ENCODE peak calls at places on chromosomes 7 and 10, in nine cellular contexts. L is cardiac fibroblast; U is GM03348; O is kidney epithelial cell; M is activated naive CD4-positive, alpha-beta T cell; Z is activated CD4-positive, alpha-beta T cell treated with anti-CD3 and anti-CD28 coated beads for 4 hours; H is cardiac muscle cell; I is germinal center; P is pons. R is an unnamed sample.

GRCh38 chr7:112421666-112422486 is 28.4 kb upstream of the IFRD1 start:
- DNase-seq in O (no peak), Z (no peak), H (no peak), M (no peak), I (no peak), P (peak), L (peak), U (no peak), R (no peak)

GRCh38 chr7:116772423-116772852 is 89.9 kb upstream of the CAPZA2 start:
- DNase-seq in M (no peak), U (peak), Z (no peak), L (peak), P (no peak), H (no peak), I (no peak), O (peak), R (no peak)

GRCh38 chr10:71252195-71252594 is 39.8 kb downstream of the UNC5B start:
- DNase-seq in H (no peak), I (no peak), U (no peak), O (no peak), Z (no peak), P (no peak), L (no peak), M (no peak), R (no peak)

GRCh38 chr7:129188892-129189660 is 643 bp downstream of the SMO start:
- DNase-seq in I (no peak), L (no peak), U (peak), P (no peak), H (peak), M (no peak), Z (no peak), O (no peak), R (no peak)

GRCh38 chr7:71988176-71988575 is 424.0 kb downstream of the CALN1 start:
- DNase-seq in I (no peak), P (no peak), Z (no peak), H (no peak), U (no peak), L (no peak), O (no peak), M (no peak), R (no peak)

GRCh38 chr10:94232711-94233383 is 129.9 kb downstream of the NOC3L start:
- DNase-seq in O (no peak), U (no peak), P (no peak), I (no peak), L (peak), H (no peak), M (no peak), Z (no peak), R (no peak)

GRCh38 chr10:36336315-36336714 is 694.2 kb upstream of the FZD8 start:
- DNase-seq in L (peak), M (no peak), H (no peak), O (no peak), U (peak), I (no peak), P (no peak), Z (no peak), R (no peak)

GRCh38 chr10:35040761-35041501 is 49.2 kb downstream of the CUL2 start:
- DNase-seq in M (no peak), L (peak), H (no peak), O (no peak), P (no peak), I (no peak), U (peak), Z (no peak), R (no peak)

GRCh38 chr7:261341-262250 is 28.4 kb upstream of the FOXL3 start:
- DNase-seq in L (no peak), O (no peak), Z (no peak), H (no peak), P (no peak), I (no peak), U (no peak), M (no peak), R (no peak)

GRCh38 chr10:123142701-123143161 is 5.2 kb upstream of the HMX2 start:
- DNase-seq in Z (no peak), P (no peak), M (no peak), O (no peak), H (no peak), U (no peak), I (no peak), L (no peak), R (no peak)

GRCh38 chr7:154863766-154864530 is 139.0 kb downstream of the PAXIP1 start:
- DNase-seq in H (no peak), Z (no peak), M (no peak), O (no peak), L (no peak), U (no peak), P (no peak), I (no peak), R (no peak)

GRCh38 chr7:3217166-3217565 is 83.9 kb upstream of the SDK1 start:
- DNase-seq in I (no peak), L (peak), O (no peak), H (peak), U (no peak), Z (no peak), M (no peak), P (no peak), R (peak)

GRCh38 chr10:13758302-13758701 is 171.5 kb downstream of the PRPF18 start:
- DNase-seq in Z (no peak), M (no peak), H (peak), U (peak), L (peak), P (no peak), O (no peak), I (no peak), R (no peak)

GRCh38 chr7:152887779-152888178 is 128.2 kb downstream of the ACTR3B start:
- DNase-seq in H (no peak), O (no peak), U (no peak), I (no peak), Z (no peak), P (no peak), L (no peak), M (no peak), R (no peak)

GRCh38 chr7:44189286-44189992 is at the start of gene GCK:
- DNase-seq in I (no peak), U (no peak), L (no peak), O (no peak), M (no peak), P (no peak), H (peak), Z (no peak), R (no peak)

GRCh38 chr7:108805808-108806397 is 236.2 kb downstream of the DNAJB9 start:
- DNase-seq in P (peak), M (no peak), Z (no peak), U (peak), L (peak), I (peak), H (no peak), O (no peak), R (no peak)

GRCh38 chr7:130380861-130381455 is 664 bp downstream of the CPA1 start:
- DNase-seq in M (no peak), L (no peak), U (no peak), P (no peak), O (no peak), H (no peak), Z (no peak), I (no peak), R (no peak)

GRCh38 chr7:144050093-144050492 is 1.3 kb downstream of the OR2A5 start:
- DNase-seq in Z (no peak), P (no peak), I (no peak), U (no peak), O (no peak), H (no peak), M (no peak), L (no peak), R (no peak)

GRCh38 chr7:15783971-15784693 is 97.6 kb upstream of the MEOX2 start:
- DNase-seq in I (no peak), U (no peak), L (no peak), O (no peak), P (peak), Z (no peak), M (no peak), H (peak), R (no peak)

GRCh38 chr10:12839941-12840611 is 161.4 kb downstream of the CCDC3 start:
- DNase-seq in L (no peak), I (no peak), O (no peak), H (no peak), Z (no peak), M (no peak), U (no peak), P (no peak), R (no peak)

GRCh38 chr7:19051767-19052375 is 65.6 kb downstream of the TWIST1 start:
- DNase-seq in Z (no peak), L (peak), M (no peak), H (no peak), I (peak), O (no peak), U (peak), P (no peak), R (no peak)

GRCh38 chr10:122461367-122461728 is at the start of gene HTRA1:
- DNase-seq in H (peak), M (no peak), P (peak), Z (no peak), L (peak), I (no peak), U (peak), O (no peak), R (no peak)

GRCh38 chr7:120916116-120916515 is 34.5 kb upstream of the ING3 start:
- DNase-seq in U (no peak), I (no peak), L (no peak), P (no peak), M (no peak), H (no peak), Z (no peak), O (no peak), R (no peak)

GRCh38 chr10:86439544-86439943 is 72.9 kb upstream of the GRID1 start:
- DNase-seq in I (no peak), U (peak), H (peak), Z (no peak), O (peak), L (peak), M (no peak), P (peak), R (no peak)

GRCh38 chr10:127932521-127933270 is 25.8 kb downstream of the PTPRE start:
- DNase-seq in Z (no peak), P (no peak), M (no peak), L (no peak), I (no peak), U (no peak), O (no peak), H (no peak), R (no peak)

GRCh38 chr7:44547536-44548221 is 6.5 kb upstream of the NPC1L1 start:
- DNase-seq in Z (no peak), M (no peak), O (no peak), H (no peak), P (no peak), I (no peak), L (peak), U (no peak), R (no peak)

GRCh38 chr7:14691597-14692203 is 210.9 kb downstream of the DGKB start:
- DNase-seq in L (peak), U (peak), H (peak), I (peak), Z (peak), M (no peak), P (peak), O (no peak), R (no peak)

GRCh38 chr7:25187932-25188331 is 40.4 kb downstream of the NPVF start:
- DNase-seq in M (no peak), Z (no peak), O (no peak), H (no peak), P (no peak), L (no peak), U (no peak), I (no peak), R (no peak)

GRCh38 chr7:41010967-41011366 is 691.9 kb downstream of the INHBA start:
- DNase-seq in U (peak), P (no peak), L (peak), H (no peak), O (no peak), M (no peak), Z (no peak), I (no peak), R (no peak)

GRCh38 chr10:53091574-53091973 is 319.0 kb upstream of the MBL2 start:
- DNase-seq in P (no peak), M (no peak), H (no peak), L (no peak), Z (no peak), U (no peak), O (no peak), I (no peak), R (no peak)

GRCh38 chr7:107327986-107328569 is 141.8 kb upstream of the GPR22 start:
- DNase-seq in H (no peak), O (peak), Z (no peak), M (no peak), L (peak), P (no peak), U (peak), I (no peak), R (no peak)

GRCh38 chr10:125399289-125399688 is 238.9 kb upstream of the CTBP2 start:
- DNase-seq in U (no peak), P (no peak), O (no peak), L (no peak), M (no peak), I (no peak), H (no peak), Z (no peak), R (no peak)

GRCh38 chr10:78559514-78560392 is 509.0 kb upstream of the ZMIZ1 start:
- DNase-seq in M (no peak), O (no peak), L (no peak), Z (no peak), I (no peak), U (no peak), P (no peak), H (no peak), R (no peak)

GRCh38 chr7:38704041-38704547 is 72.9 kb upstream of the AMPH start:
- DNase-seq in M (no peak), L (peak), O (no peak), U (no peak), I (no peak), H (no peak), P (no peak), Z (no peak), R (no peak)

GRCh38 chr7:127809285-127809702 is 157.3 kb downstream of the SND1 start:
- DNase-seq in O (peak), I (no peak), U (peak), Z (no peak), P (peak), M (no peak), H (peak), L (peak), R (no peak)